ENCODE peak calls at places on chromosomes 1 and 21, in seven cellular contexts. E is substantia nigra; I is transverse colon; N is Peyer's patch; G is effector memory CD4-positive, alpha-beta T cell; K is upper lobe of right lung; O is suprapubic skin. R is an unnamed sample.

GRCh38 chr1:218787826-218788225 is 385.9 kb upstream of the LYPLAL1 start:
- DNase-seq in K (no peak), N (no peak), O (no peak), E (no peak), G (no peak), I (no peak), R (no peak)

GRCh38 chr1:159699653-159700052 is 14.7 kb downstream of the CRP start:
- DNase-seq in E (no peak), K (no peak), G (no peak), N (no peak), O (no peak), I (no peak), R (no peak)

GRCh38 chr1:112904071-112904830 is 51.7 kb downstream of the SLC16A1 start:
- DNase-seq in E (no peak), N (no peak), I (no peak), O (no peak), G (no peak), K (no peak), R (no peak)

GRCh38 chr1:76690784-76691183 is 176.5 kb upstream of the ST6GALNAC5 start:
- DNase-seq in E (no peak), I (no peak), N (no peak), O (no peak), K (no peak), G (no peak), R (no peak)

GRCh38 chr21:44751186-44751798 is 39.9 kb upstream of the TSPEAR start:
- DNase-seq in O (peak), K (peak), N (no peak), I (no peak), E (no peak), G (no peak), R (no peak)

GRCh38 chr1:167905182-167905581 is 8.8 kb downstream of the ADCY10 start:
- DNase-seq in K (no peak), N (no peak), O (no peak), E (no peak), I (no peak), G (no peak), R (no peak)

GRCh38 chr1:101996830-101997485 is at the start of gene OLFM3:
- DNase-seq in N (no peak), O (no peak), G (no peak), I (no peak), K (no peak), E (peak), R (no peak)

GRCh38 chr1:38586993-38587646 is 272.5 kb downstream of the RRAGC start:
- DNase-seq in I (peak), K (peak), G (peak), O (peak), N (no peak), E (peak), R (peak)

GRCh38 chr21:34802180-34802899 is 133.5 kb downstream of the CLIC6 start:
- DNase-seq in I (no peak), O (no peak), E (no peak), K (no peak), G (no peak), N (no peak), R (no peak)

GRCh38 chr21:43775795-43776430 is at the start of gene CSTB:
- DNase-seq in N (peak), E (peak), I (peak), G (peak), K (peak), O (peak), R (peak)

GRCh38 chr1:59692591-59692990 is 122.2 kb upstream of the HOOK1 start:
- DNase-seq in G (no peak), K (no peak), I (no peak), E (no peak), O (no peak), N (no peak), R (no peak)

GRCh38 chr1:173997796-173998195 is 24.4 kb downstream of the RC3H1 start:
- DNase-seq in G (no peak), K (no peak), N (no peak), O (no peak), E (no peak), I (no peak), R (no peak)

GRCh38 chr1:239357867-239358266 is 28.5 kb upstream of the CHRM3 start:
- DNase-seq in I (no peak), N (no peak), G (no peak), O (no peak), K (no peak), E (no peak), R (no peak)

GRCh38 chr1:16205891-16206546 is 6.4 kb downstream of the ARHGEF19 start:
- DNase-seq in I (no peak), O (no peak), G (no peak), N (no peak), E (peak), K (peak), R (no peak)

GRCh38 chr1:217528271-217528670 is 102.6 kb downstream of the GPATCH2 start:
- DNase-seq in N (no peak), I (no peak), G (no peak), O (no peak), K (no peak), E (no peak), R (no peak)

GRCh38 chr1:31920986-31921385 is 17.2 kb downstream of the PTP4A2 start:
- DNase-seq in N (no peak), K (no peak), E (no peak), G (no peak), I (no peak), O (no peak), R (no peak)

GRCh38 chr1:181504294-181505115 is 21.2 kb downstream of the CACNA1E start:
- DNase-seq in O (no peak), K (no peak), G (no peak), N (no peak), I (no peak), E (no peak), R (no peak)

GRCh38 chr1:216416488-216416887 is 6.8 kb downstream of the USH2A start:
- DNase-seq in G (no peak), K (no peak), E (no peak), I (no peak), O (no peak), N (no peak), R (no peak)

GRCh38 chr1:183273300-183273699 is 87.2 kb downstream of the LAMC2 start:
- DNase-seq in E (no peak), N (no peak), I (no peak), K (no peak), O (no peak), G (no peak), R (no peak)

GRCh38 chr1:5105744-5106143 is 451.3 kb downstream of the AJAP1 start:
- DNase-seq in G (no peak), N (no peak), K (no peak), E (no peak), I (no peak), O (no peak), R (no peak)

GRCh38 chr21:46113497-46114176 is 15.7 kb downstream of the COL6A2 start:
- DNase-seq in E (no peak), G (no peak), K (no peak), I (no peak), O (peak), N (peak), R (no peak)

GRCh38 chr1:199079994-199080393 is 441.2 kb downstream of the PTPRC start:
- DNase-seq in K (no peak), O (no peak), G (no peak), N (no peak), I (no peak), E (no peak), R (no peak)
- H3K27ac ChIP-seq in K (no peak), O (no peak), G (no peak), N (no peak), I (no peak), E (peak), R (no peak)

GRCh38 chr1:108851567-108851966 is 5.3 kb downstream of the AKNAD1 start:
- DNase-seq in E (no peak), I (no peak), N (no peak), O (no peak), G (no peak), K (no peak), R (no peak)

GRCh38 chr1:108852541-108852940 is 4.4 kb downstream of the AKNAD1 start:
- DNase-seq in N (no peak), I (no peak), O (no peak), K (no peak), E (peak), G (no peak), R (no peak)

GRCh38 chr1:108848802-108849201 is 8.1 kb downstream of the AKNAD1 start:
- DNase-seq in G (no peak), N (no peak), O (no peak), E (no peak), K (no peak), I (no peak), R (no peak)

GRCh38 chr1:108854226-108855019 is 2.5 kb downstream of the AKNAD1 start:
- DNase-seq in K (no peak), G (no peak), O (no peak), I (no peak), E (no peak), N (no peak), R (no peak)

DNA sequence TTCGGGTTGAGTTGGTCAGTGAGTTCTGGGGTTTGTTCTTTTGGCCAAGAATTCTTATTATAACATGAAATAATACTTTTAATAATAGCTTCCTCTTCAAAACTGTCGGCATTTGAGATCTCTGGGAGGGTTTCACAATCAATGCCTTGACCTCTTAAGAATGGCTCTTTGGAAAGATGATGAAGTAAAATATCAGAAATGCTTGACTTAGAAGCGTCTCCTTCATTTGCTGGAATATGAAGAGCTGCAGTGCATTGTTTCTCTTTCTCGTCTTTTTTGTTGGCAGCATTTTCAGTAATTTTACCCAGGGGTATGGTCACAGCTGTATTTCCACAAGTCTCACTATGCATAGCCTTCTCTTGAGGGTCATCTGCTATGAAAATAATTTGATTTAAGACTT is 4.8 kb downstream of the AKNAD1 start:
- DNase-seq in K (no peak), E (no peak), O (no peak), N (no peak), I (no peak), G (no peak), R (no peak)
- H3K27ac ChIP-seq in K (peak), E (peak), O (peak), N (no peak), I (peak), G (no peak), R (no peak)

GRCh38 chr1:203275656-203276272 is 29.6 kb upstream of the BTG2 start:
- DNase-seq in G (no peak), N (no peak), I (no peak), E (no peak), K (peak), O (no peak), R (no peak)
- H3K27ac ChIP-seq in G (no peak), N (peak), I (peak), E (peak), K (no peak), O (peak), R (no peak)

GRCh38 chr1:93014156-93014555 is 52.9 kb upstream of the DIPK1A start:
- DNase-seq in G (no peak), K (no peak), N (no peak), E (no peak), O (no peak), I (no peak), R (no peak)
- H3K27ac ChIP-seq in G (no peak), K (no peak), N (no peak), E (no peak), O (no peak), I (no peak), R (no peak)

GRCh38 chr1:109886827-109887226 is 23.8 kb upstream of the CSF1 start:
- DNase-seq in K (no peak), O (no peak), E (peak), I (no peak), N (no peak), G (no peak), R (no peak)

GRCh38 chr1:109889094-109889493 is 21.6 kb upstream of the CSF1 start:
- DNase-seq in I (no peak), G (no peak), N (no peak), K (no peak), E (no peak), O (no peak), R (no peak)

GRCh38 chr1:109887890-109888289 is 22.8 kb upstream of the CSF1 start:
- DNase-seq in G (no peak), K (no peak), E (no peak), I (no peak), N (no peak), O (no peak), R (no peak)

GRCh38 chr1:109885589-109885988 is 25.1 kb upstream of the CSF1 start:
- DNase-seq in N (no peak), O (no peak), I (no peak), E (no peak), G (no peak), K (no peak), R (no peak)

DNA sequence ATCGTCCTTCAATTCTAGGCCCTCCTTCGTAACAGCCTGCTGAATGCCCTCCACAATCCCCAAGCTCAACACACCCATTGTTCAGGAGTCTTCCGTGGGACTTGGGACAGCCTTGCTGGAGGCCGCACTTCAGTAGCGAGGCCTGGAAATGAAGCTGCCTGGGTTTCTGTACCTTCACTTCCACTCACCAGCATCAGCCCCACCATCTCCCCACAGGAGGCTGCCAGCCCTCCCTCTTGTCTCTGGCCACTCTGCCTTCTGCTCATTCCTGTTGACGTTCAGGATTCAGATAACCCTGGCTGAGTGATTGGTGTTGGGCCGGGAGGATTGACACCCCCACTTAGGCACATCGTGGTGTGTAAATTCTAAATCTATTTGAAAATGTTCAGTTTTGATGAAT is 23.4 kb upstream of the CSF1 start:
- DNase-seq in O (no peak), E (no peak), G (no peak), K (no peak), N (no peak), I (no peak), R (no peak)
- H3K27ac ChIP-seq in O (no peak), E (no peak), G (no peak), K (no peak), N (no peak), I (no peak), R (no peak)

R was measured in CD8-positive, alpha-beta memory T cell.